ENCODE peak calls at places on chromosomes 3 and 15, in nine cellular contexts. R is amygdala; S is coronary artery; N is NCI-H345; T is AG10803; I is astrocyte; E is activated CD4-positive, CD25-positive, alpha-beta regulatory T cell treated with anti-CD3 and anti-CD28 coated beads, Interleukin-2, amount 50 U/mL, for 72 hours; W is body of pancreas; Y is colonic mucosa. P is an unnamed sample.

GRCh38 chr3:17974206-17974841 is 231.9 kb upstream of the TBC1D5 start:
- DNase-seq in T (no peak), E (no peak), N (no peak), S (no peak), Y (no peak), R (no peak), W (no peak), I (no peak), P (no peak)

GRCh38 chr15:70376929-70377691 is 279.4 kb upstream of the TLE3 start:
- DNase-seq in Y (no peak), T (peak; percentile 76), W (peak; percentile 59), R (peak; percentile 9), N (no peak), E (no peak), I (peak; percentile 62), S (peak; percentile 85), P (peak; percentile 41)

GRCh38 chr3:51719413-51720025 is 12.7 kb downstream of the GRM2 start:
- DNase-seq in N (no peak), T (no peak), R (no peak), S (no peak), E (no peak), Y (no peak), I (no peak), W (no peak), P (no peak)

GRCh38 chr15:83305696-83306291 is 21.3 kb upstream of the BNC1 start:
- DNase-seq in E (no peak), W (peak; percentile 59), S (no peak), N (no peak), I (peak; percentile 70), T (no peak), R (no peak), Y (no peak), P (no peak)

GRCh38 chr3:40923130-40923529 is 276.2 kb upstream of the CTNNB1 start:
- DNase-seq in T (no peak), W (no peak), E (no peak), Y (no peak), I (no peak), R (no peak), S (no peak), N (no peak), P (no peak)

GRCh38 chr3:129432036-129432435 is 3.6 kb upstream of the EFCAB12 start:
- DNase-seq in N (no peak), S (no peak), T (no peak), E (no peak), I (no peak), Y (no peak), W (no peak), R (no peak), P (no peak)

GRCh38 chr3:66476852-66477381 is 23.9 kb downstream of the LRIG1 start:
- DNase-seq in N (peak; percentile 43), S (no peak), I (no peak), W (no peak), T (peak; percentile 41), Y (peak; percentile 52), E (no peak), R (no peak), P (no peak)

GRCh38 chr3:5011555-5012256 is 32.5 kb downstream of the BHLHE40 start:
- DNase-seq in R (no peak), N (no peak), E (no peak), Y (no peak), I (no peak), T (no peak), W (no peak), S (no peak), P (no peak)

GRCh38 chr3:183131186-183131585 is 31.3 kb downstream of the LAMP3 start:
- DNase-seq in N (no peak), Y (no peak), I (no peak), S (no peak), W (no peak), E (no peak), T (no peak), R (no peak), P (peak; percentile 17)

GRCh38 chr3:193851941-193852674 is 259.1 kb downstream of the OPA1 start:
- DNase-seq in Y (no peak), T (no peak), S (no peak), W (peak; percentile 82), I (no peak), R (no peak), E (no peak), N (peak; percentile 22), P (no peak)

GRCh38 chr15:60362318-60363023 is 35.3 kb downstream of the ANXA2 start:
- DNase-seq in Y (no peak), T (peak; percentile 83), N (no peak), E (no peak), R (no peak), I (peak; percentile 81), W (no peak), S (no peak), P (peak; percentile 81)

GRCh38 chr3:189982299-189982945 is 138.3 kb downstream of the P3H2 start:
- DNase-seq in R (no peak), Y (no peak), T (peak; percentile 57), N (no peak), W (no peak), E (no peak), I (peak; percentile 52), S (no peak), P (peak; percentile 85)

GRCh38 chr15:74783072-74783807 is 1.4 kb downstream of the CSK start:
- DNase-seq in E (peak; percentile 44), Y (peak; percentile 71), N (peak; percentile 12), R (no peak), I (no peak), W (no peak), S (no peak), T (no peak), P (peak; percentile 38)

GRCh38 chr15:59247364-59247763 is 40.7 kb downstream of the LDHAL6B start:
- DNase-seq in R (peak; percentile 8), Y (peak; percentile 72), N (peak; percentile 53), E (no peak), I (peak; percentile 47), T (peak; percentile 79), S (no peak), W (peak; percentile 63), P (peak; percentile 75)

GRCh38 chr3:147669076-147669475 is 259.9 kb downstream of the ZIC1 start:
- DNase-seq in N (no peak), I (no peak), S (no peak), Y (no peak), W (no peak), R (no peak), T (peak; percentile 2), E (no peak), P (no peak)

GRCh38 chr15:92707880-92708551 is 52.4 kb upstream of the FAM174B start:
- DNase-seq in S (no peak), W (no peak), N (no peak), E (no peak), Y (no peak), I (no peak), T (no peak), R (no peak), P (no peak)

GRCh38 chr3:125591116-125591755 is 4.1 kb downstream of the OSBPL11 start:
- DNase-seq in T (no peak), S (no peak), Y (no peak), N (no peak), W (peak; percentile 27), R (no peak), E (no peak), I (no peak), P (peak; percentile 21)

GRCh38 chr15:45734244-45734643 is 99.4 kb downstream of the SQOR start:
- DNase-seq in T (no peak), N (no peak), W (no peak), R (no peak), E (no peak), Y (no peak), S (no peak), I (no peak), P (no peak)

GRCh38 chr15:48754011-48754410 is 56.9 kb downstream of the CEP152 start:
- DNase-seq in T (peak; percentile 46), R (no peak), W (no peak), N (no peak), Y (no peak), E (no peak), I (peak; percentile 3), S (no peak), P (no peak)

GRCh38 chr15:87863152-87863551 is 393.4 kb downstream of the NTRK3 start:
- DNase-seq in E (no peak), Y (no peak), N (no peak), R (no peak), W (no peak), I (no peak), S (no peak), T (no peak), P (no peak)

GRCh38 chr3:171811913-171812321 is 1.6 kb upstream of the PLD1 start:
- DNase-seq in S (no peak), T (peak; percentile 83), E (no peak), I (peak; percentile 48), W (no peak), Y (no peak), N (no peak), R (no peak), P (peak; percentile 84)

P was measured in iris pigment epithelial cell.